ENCODE peak calls at places on chromosome 3, in four cellular contexts. M, F, T and V are unnamed samples.

GRCh38 chr3:146100825-146101444 is 60.0 kb downstream of the PLOD2 start:
- DNase-seq in M (no peak), T (no peak), F (no peak), V (no peak)

GRCh38 chr3:71751602-71752001 is 2.1 kb upstream of the GPR27 start:
- DNase-seq in M (no peak), T (no peak), F (no peak), V (no peak)

GRCh38 chr3:108985844-108986243 is 32.2 kb upstream of the GUCA1C start:
- DNase-seq in F (peak; percentile 17), M (no peak), T (no peak), V (no peak)

GRCh38 chr3:36486009-36486408 is 105.7 kb downstream of the STAC start:
- DNase-seq in T (no peak), F (no peak), M (no peak), V (no peak)

GRCh38 chr3:37096292-37096691 is 78.1 kb downstream of the LRRFIP2 start:
- DNase-seq in M (no peak), F (peak; percentile 50), T (no peak), V (no peak)

GRCh38 chr3:147930417-147930816 is 521.3 kb downstream of the ZIC1 start:
- DNase-seq in M (no peak), F (no peak), T (no peak), V (no peak)

GRCh38 chr3:115702598-115702997 is 79.3 kb downstream of the GAP43 start:
- DNase-seq in M (no peak), F (no peak), T (no peak), V (no peak)

GRCh38 chr3:115862099-115862498 is 238.8 kb downstream of the GAP43 start:
- DNase-seq in T (no peak), M (no peak), F (no peak), V (peak; percentile 14)

GRCh38 chr3:12309716-12310115 is 20.8 kb downstream of the PPARG start:
- DNase-seq in M (no peak), F (no peak), T (no peak), V (no peak)
- H3K4me1 ChIP-seq in M (peaks cover 4% of the 10 kb centered on the region), F (no peaks in the 10 kb centered on the region), T (no peaks in the 10 kb centered on the region), V (peaks cover 3% of the 10 kb centered on the region)

GRCh38 chr3:50552598-50552997 is 14.9 kb downstream of the C3orf18 start:
- DNase-seq in M (no peak), T (no peak), F (no peak), V (no peak)

GRCh38 chr3:50552058-50552435 is 15.5 kb downstream of the C3orf18 start:
- DNase-seq in M (no peak), T (no peak), F (no peak), V (no peak)

GRCh38 chr3:50559702-50560101 is 7.8 kb downstream of the C3orf18 start:
- DNase-seq in T (no peak), F (no peak), M (no peak), V (no peak)

GRCh38 chr3:50554553-50554952 is 13.0 kb downstream of the C3orf18 start:
- DNase-seq in M (no peak), F (no peak), T (no peak), V (no peak)

GRCh38 chr3:50557106-50557505 is 10.4 kb downstream of the C3orf18 start:
- DNase-seq in F (no peak), T (no peak), M (no peak), V (no peak)
- H3K36me3 ChIP-seq in F (no peaks in the 10 kb centered on the region), T (no peaks in the 10 kb centered on the region), M (no peaks in the 10 kb centered on the region), V (no peaks in the 10 kb centered on the region)

GRCh38 chr3:184230081-184230602 is 757 bp downstream of the VWA5B2 start:
- DNase-seq in F (peak; percentile 44), T (no peak), M (no peak), V (no peak)
- H3K4me3 ChIP-seq in F (peak overlapping the region; percentile 63), T (no peak overlapping the region), M (peak overlapping the region; percentile 57), V (peak overlapping the region; percentile 63)

GRCh38 chr3:124780356-124780755 is 50.1 kb downstream of the UMPS start:
- DNase-seq in F (peak; percentile 41), M (peak; percentile 77), T (peak; percentile 65), V (no peak)
- H3K4me1 ChIP-seq in F (peaks cover 30% of the 10 kb centered on the region), M (peaks cover 90% of the 10 kb centered on the region), T (peaks cover 41% of the 10 kb centered on the region), V (no peaks in the 10 kb centered on the region)

GRCh38 chr3:43343778-43344177 is 57.4 kb downstream of the SNRK start:
- DNase-seq in T (no peak), M (no peak), F (no peak), V (no peak)

GRCh38 chr3:43343185-43343584 is 56.8 kb downstream of the SNRK start:
- DNase-seq in T (no peak), M (no peak), F (no peak), V (no peak)

GRCh38 chr3:43345246-43345645 is 58.9 kb downstream of the SNRK start:
- DNase-seq in M (no peak), F (no peak), T (no peak), V (no peak)

GRCh38 chr3:43345877-43346276 is 59.5 kb downstream of the SNRK start:
- DNase-seq in M (no peak), F (no peak), T (no peak), V (no peak)

DNA sequence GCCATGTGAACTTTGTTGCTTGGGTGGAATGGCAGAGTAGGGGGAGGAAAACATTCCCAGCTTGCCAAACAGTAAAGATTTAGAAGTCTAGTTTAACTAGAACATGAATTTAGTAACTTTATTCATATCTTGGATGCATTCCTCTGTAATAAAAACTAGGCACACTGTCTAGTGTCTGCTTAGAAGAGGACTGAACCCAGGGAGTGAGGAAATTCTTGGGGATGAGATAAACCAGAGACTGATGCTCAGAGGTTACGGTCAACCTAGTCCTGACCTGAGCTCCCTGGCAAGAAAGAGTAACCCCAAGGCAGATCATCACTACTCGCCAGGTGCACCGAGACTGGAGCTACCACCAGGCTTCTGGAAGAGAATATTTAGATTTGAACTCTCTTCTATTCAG is 58.2 kb downstream of the SNRK start:
- DNase-seq in F (no peak), T (no peak), M (no peak), V (no peak)
- H3K36me3 ChIP-seq in F (no peaks in the 10 kb centered on the region), T (peaks cover 57% of the 10 kb centered on the region), M (no peaks in the 10 kb centered on the region), V (peaks cover 31% of the 10 kb centered on the region)

DNA sequence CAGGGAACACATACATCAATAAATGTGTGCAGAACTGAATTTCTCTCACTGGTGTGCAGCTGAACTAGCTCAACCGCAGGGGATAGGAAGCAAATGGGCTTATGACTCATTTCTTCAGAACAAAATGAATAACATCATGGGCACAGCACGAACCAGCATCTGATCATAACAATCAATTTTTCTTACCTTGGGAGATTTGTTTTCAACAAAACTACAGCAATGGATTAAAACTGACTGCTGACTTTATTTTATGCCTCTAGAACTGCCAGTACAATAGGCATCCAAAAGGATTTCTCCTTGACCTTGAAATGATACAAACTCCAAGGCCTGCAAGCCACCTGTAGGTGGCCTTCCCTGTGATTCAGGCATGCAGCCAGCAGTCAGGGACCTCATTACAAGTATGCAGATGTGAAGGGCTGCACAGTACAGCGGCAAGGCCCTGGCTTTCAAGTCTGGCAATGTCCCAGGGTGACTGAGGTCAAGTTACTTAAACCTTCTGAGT is 26.1 kb downstream of the TAMM41 start:
- DNase-seq in T (no peak), M (no peak), F (peak; percentile 13), V (peak; percentile 5)
- H3K4me3 ChIP-seq in T (no peak overlapping the region), M (no peak overlapping the region), F (no peak overlapping the region), V (no peak overlapping the region)

GRCh38 chr3:99870712-99871111 is 53.0 kb downstream of the CMSS1 start:
- DNase-seq in M (no peak), F (no peak), T (no peak), V (no peak)
- H3K4me1 ChIP-seq in M (peaks cover 89% of the 10 kb centered on the region), F (peaks cover 14% of the 10 kb centered on the region), T (peaks cover 55% of the 10 kb centered on the region), V (peaks cover 13% of the 10 kb centered on the region)

DNA sequence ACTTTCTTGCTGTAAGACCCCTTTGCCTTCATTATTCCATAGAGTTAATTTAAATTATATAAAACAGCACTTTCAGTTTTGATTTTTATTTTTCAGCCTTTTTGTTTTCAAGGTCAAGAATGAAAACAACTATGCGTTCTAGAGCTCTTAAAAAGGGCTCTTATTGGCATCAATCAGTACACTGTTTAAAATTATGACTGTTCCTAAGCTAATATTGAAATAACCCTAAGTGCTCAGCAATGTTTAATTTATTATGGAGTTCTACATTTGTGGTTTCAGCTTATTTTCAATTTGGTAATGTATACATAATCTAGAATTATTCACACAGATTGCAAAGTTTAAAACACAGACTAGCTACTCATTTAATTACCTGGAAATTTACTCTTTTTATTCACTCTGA is 179.4 kb downstream of the MBNL1 start:
- DNase-seq in M (no peak), F (no peak), T (no peak), V (no peak)
- H3K36me3 ChIP-seq in M (no peaks in the 10 kb centered on the region), F (no peaks in the 10 kb centered on the region), T (peaks cover 71% of the 10 kb centered on the region), V (peaks cover 12% of the 10 kb centered on the region)